ENCODE peak calls at places on chromosomes 6 and 20, in eight cellular contexts. L is DMS153; E is GOT3; A is activated CD4-positive, alpha-beta T cell treated with anti-CD3 and anti-CD28 coated beads, Interleukin-2, amount 10 ng/mL, durations not matched to agents 7 days and 5 days; U is neural crest cell; T is skeletal muscle cell; Q is upper lobe of right lung; C is HCT116. X is an unnamed sample.

GRCh38 chr6:138601128-138601527 is 101.8 kb upstream of the NHSL1 start:
- DNase-seq in E (no peak), T (peak; percentile 62), L (peak; percentile 2), U (no peak), Q (no peak), A (no peak), C (no peak), X (no peak)

GRCh38 chr6:41027799-41028617 is 11.0 kb downstream of the UNC5CL start:
- DNase-seq in A (peak; percentile 76), Q (peak; percentile 94), L (peak; percentile 78), C (peak; percentile 35), U (peak; percentile 96), E (peak; percentile 47), T (peak; percentile 4), X (peak; percentile 74)

GRCh38 chr6:134310206-134310605 is 7.7 kb downstream of the SGK1 start:
- DNase-seq in U (no peak), T (no peak), L (no peak), E (no peak), Q (no peak), C (no peak), A (no peak), X (no peak)

GRCh38 chr6:78363688-78364087 is 503.7 kb upstream of the IRAK1BP1 start:
- DNase-seq in A (no peak), L (no peak), E (no peak), Q (no peak), T (no peak), C (no peak), U (no peak), X (no peak)

GRCh38 chr6:56399250-56399671 is 151.9 kb upstream of the COL21A1 start:
- DNase-seq in T (no peak), L (no peak), E (no peak), Q (no peak), A (no peak), C (no peak), U (no peak), X (no peak)

GRCh38 chr6:123489589-123489988 is 147.2 kb downstream of the TRDN start:
- DNase-seq in E (no peak), T (no peak), U (no peak), A (no peak), Q (no peak), L (no peak), C (no peak), X (no peak)

GRCh38 chr6:144585217-144585814 is 300.2 kb downstream of the UTRN start:
- DNase-seq in T (no peak), L (peak; percentile 59), U (peak; percentile 14), C (peak; percentile 54), A (peak; percentile 31), Q (no peak), E (no peak), X (peak; percentile 15)

GRCh38 chr20:41003143-41003932 is 25.3 kb upstream of the TOP1 start:
- DNase-seq in T (peak; percentile 97), A (peak; percentile 51), C (peak; percentile 98), E (peak; percentile 73), L (peak; percentile 83), U (no peak), Q (peak; percentile 75), X (no peak)

GRCh38 chr20:26163890-26164289 is 467.2 kb upstream of the ZNF337 start:
- DNase-seq in Q (no peak), C (no peak), A (no peak), U (no peak), L (no peak), E (no peak), T (peak; percentile 49), X (no peak)

GRCh38 chr6:8180327-8181161 is 78.2 kb upstream of the EEF1E1 start:
- DNase-seq in Q (no peak), E (no peak), C (no peak), A (no peak), L (no peak), U (no peak), T (peak; percentile 55), X (no peak)

GRCh38 chr6:26025047-26025893 is 62.0 kb upstream of the HFE start:
- DNase-seq in Q (no peak), A (no peak), L (no peak), T (no peak), U (no peak), E (no peak), C (no peak), X (peak; percentile 30)

GRCh38 chr20:14512856-14513255 is 175.4 kb upstream of the FLRT3 start:
- DNase-seq in C (no peak), Q (no peak), A (no peak), L (no peak), E (no peak), U (no peak), T (no peak), X (no peak)

GRCh38 chr6:12288844-12289654 is 1.1 kb upstream of the EDN1 start:
- DNase-seq in Q (no peak), L (no peak), C (peak; percentile 62), T (no peak), U (peak; percentile 62), E (peak; percentile 8), A (peak; percentile 66), X (peak; percentile 57)

GRCh38 chr6:115947964-115948541 is 112.6 kb downstream of the FRK start:
- DNase-seq in A (no peak), T (no peak), E (no peak), L (no peak), U (no peak), C (no peak), Q (no peak), X (no peak)

GRCh38 chr20:63318391-63319163 is 25.6 kb downstream of the COL20A1 start:
- DNase-seq in C (no peak), U (no peak), A (no peak), L (no peak), E (no peak), Q (peak; percentile 50), T (no peak), X (no peak)

GRCh38 chr6:155108070-155108815 is 113.1 kb downstream of the TIAM2 start:
- DNase-seq in L (no peak), U (no peak), T (no peak), Q (no peak), E (no peak), C (no peak), A (no peak), X (no peak)

GRCh38 chr6:113856571-113857564 is at the start of gene MARCKS:
- DNase-seq in Q (peak; percentile 78), U (peak; percentile 80), T (peak; percentile 83), E (peak; percentile 24), C (peak; percentile 69), L (peak; percentile 89), A (peak; percentile 45), X (peak; percentile 78)

GRCh38 chr6:135012349-135012748 is 42.3 kb downstream of the HBS1L start:
- DNase-seq in U (no peak), A (no peak), E (no peak), Q (no peak), L (no peak), T (no peak), C (no peak), X (no peak)

GRCh38 chr6:71463061-71463460 is 174.4 kb downstream of the OGFRL1 start:
- DNase-seq in A (no peak), C (no peak), U (no peak), Q (no peak), T (no peak), E (no peak), L (no peak), X (no peak)

GRCh38 chr20:42494290-42494689 is 695.4 kb downstream of the PTPRT start:
- DNase-seq in L (no peak), T (no peak), U (no peak), C (no peak), E (no peak), A (no peak), Q (no peak), X (no peak)

GRCh38 chr6:83432626-83433025 is 1.8 kb upstream of the ME1 start:
- DNase-seq in T (no peak), E (no peak), C (no peak), L (no peak), Q (no peak), A (no peak), U (no peak), X (no peak)

GRCh38 chr6:61538765-61539164 is 747.3 kb downstream of the KHDRBS2 start:
- DNase-seq in A (no peak), C (no peak), T (no peak), E (no peak), U (no peak), L (no peak), Q (no peak), X (peak; percentile 63)

GRCh38 chr20:19750907-19751636 is 7.0 kb upstream of the RIN2 start:
- DNase-seq in U (no peak), L (no peak), E (no peak), Q (no peak), T (no peak), C (no peak), A (no peak), X (no peak)

GRCh38 chr6:75090574-75090973 is 115.3 kb downstream of the COL12A1 start:
- DNase-seq in E (no peak), Q (no peak), L (no peak), C (no peak), U (no peak), A (no peak), T (no peak), X (no peak)

GRCh38 chr20:6489361-6490154 is 277.9 kb upstream of the BMP2 start:
- DNase-seq in E (no peak), T (no peak), Q (no peak), A (no peak), L (no peak), U (no peak), C (no peak), X (no peak)

GRCh38 chr6:42158631-42159030 is 14.5 kb upstream of the GUCA1A start:
- DNase-seq in T (no peak), E (no peak), L (no peak), A (no peak), U (no peak), Q (no peak), C (no peak), X (no peak)

GRCh38 chr6:26235240-26235730 is 129.7 kb upstream of the BTN3A2 start:
- DNase-seq in T (no peak), E (no peak), A (no peak), L (no peak), C (no peak), Q (no peak), U (no peak), X (peak; percentile 15)

GRCh38 chr6:157822221-157823000 is 635 bp upstream of the SNX9 start:
- DNase-seq in U (peak; percentile 22), C (no peak), T (no peak), A (no peak), L (no peak), E (no peak), Q (peak; percentile 68), X (no peak)

GRCh38 chr6:166259296-166259977 is 48.8 kb downstream of the PRR18 start:
- DNase-seq in L (no peak), U (no peak), A (no peak), E (no peak), Q (no peak), T (no peak), C (no peak), X (peak; percentile 54)

GRCh38 chr20:2273634-2274302 is 22.0 kb upstream of the TGM3 start:
- DNase-seq in L (no peak), C (no peak), A (no peak), E (no peak), U (no peak), Q (no peak), T (no peak), X (no peak)

GRCh38 chr20:35625584-35626385 is 10.2 kb downstream of the SPAG4 start:
- DNase-seq in A (no peak), T (no peak), C (no peak), E (no peak), U (no peak), Q (no peak), L (no peak), X (no peak)

GRCh38 chr20:54535045-54535444 is 59.7 kb downstream of the DOK5 start:
- DNase-seq in Q (no peak), A (no peak), E (no peak), L (no peak), C (no peak), U (no peak), T (no peak), X (no peak)

GRCh38 chr6:92479821-92480220 is 939.5 kb downstream of the EPHA7 start:
- DNase-seq in C (no peak), L (peak; percentile 18), A (no peak), Q (no peak), E (no peak), U (no peak), T (no peak), X (peak; percentile 36)

GRCh38 chr6:42332916-42333315 is 115.3 kb upstream of the MRPS10 start:
- DNase-seq in U (no peak), L (no peak), T (no peak), A (no peak), C (no peak), E (no peak), Q (no peak), X (no peak)

X was measured in MM.1S.